ENCODE peak calls at places on chromosome 1, in five cellular contexts. K is foreskin fibroblast, R is skeletal muscle cell, Q is right cardiac atrium, C is left lung. D is an unnamed sample.

GRCh38 chr1:84698151-84698651 is 7.9 kb upstream of the SSX2IP start:
- DNase-seq in K (peak; percentile 82), R (peak; percentile 82), Q (no peak), C (no peak), D (no peak)

GRCh38 chr1:231279081-231279480 is 38.1 kb downstream of the GNPAT start:
- DNase-seq in K (peak; percentile 11), R (no peak), Q (no peak), C (no peak), D (no peak)

GRCh38 chr1:94667716-94668282 is 126.2 kb upstream of the F3 start:
- DNase-seq in K (no peak), R (no peak), Q (no peak), C (no peak), D (no peak)

GRCh38 chr1:210072129-210072528 is 134.1 kb downstream of the SYT14 start:
- DNase-seq in K (peak; percentile 70), R (no peak), Q (no peak), C (no peak), D (no peak)

GRCh38 chr1:12345350-12346217 is 115.8 kb downstream of the VPS13D start:
- DNase-seq in K (no peak), R (no peak), Q (no peak), C (no peak), D (no peak)

GRCh38 chr1:219433471-219434131 is 179.3 kb downstream of the ZC3H11B start:
- DNase-seq in K (no peak), R (no peak), Q (no peak), C (no peak), D (no peak)

GRCh38 chr1:76799700-76800099 is 67.6 kb upstream of the ST6GALNAC5 start:
- DNase-seq in K (no peak), R (no peak), Q (peak; percentile 55), C (no peak), D (no peak)

GRCh38 chr1:209743145-209743482 is 12.7 kb upstream of the TRAF3IP3 start:
- DNase-seq in K (peak; percentile 51), R (peak; percentile 91), Q (peak; percentile 84), C (no peak), D (peak; percentile 26)

GRCh38 chr1:104878203-104878911 is 1128.7 kb downstream of the AMY1C start:
- DNase-seq in K (no peak), R (no peak), Q (no peak), C (no peak), D (no peak)

GRCh38 chr1:205232122-205232820 is 4.5 kb downstream of the TMCC2 start:
- DNase-seq in K (no peak), R (no peak), Q (no peak), C (no peak), D (no peak)

GRCh38 chr1:101388904-101389546 is 152.2 kb downstream of the S1PR1 start:
- DNase-seq in K (no peak), R (no peak), Q (no peak), C (no peak), D (no peak)

GRCh38 chr1:55816456-55816794 is 601.3 kb upstream of the USP24 start:
- DNase-seq in K (no peak), R (peak; percentile 8), Q (no peak), C (no peak), D (peak; percentile 14)

DNA sequence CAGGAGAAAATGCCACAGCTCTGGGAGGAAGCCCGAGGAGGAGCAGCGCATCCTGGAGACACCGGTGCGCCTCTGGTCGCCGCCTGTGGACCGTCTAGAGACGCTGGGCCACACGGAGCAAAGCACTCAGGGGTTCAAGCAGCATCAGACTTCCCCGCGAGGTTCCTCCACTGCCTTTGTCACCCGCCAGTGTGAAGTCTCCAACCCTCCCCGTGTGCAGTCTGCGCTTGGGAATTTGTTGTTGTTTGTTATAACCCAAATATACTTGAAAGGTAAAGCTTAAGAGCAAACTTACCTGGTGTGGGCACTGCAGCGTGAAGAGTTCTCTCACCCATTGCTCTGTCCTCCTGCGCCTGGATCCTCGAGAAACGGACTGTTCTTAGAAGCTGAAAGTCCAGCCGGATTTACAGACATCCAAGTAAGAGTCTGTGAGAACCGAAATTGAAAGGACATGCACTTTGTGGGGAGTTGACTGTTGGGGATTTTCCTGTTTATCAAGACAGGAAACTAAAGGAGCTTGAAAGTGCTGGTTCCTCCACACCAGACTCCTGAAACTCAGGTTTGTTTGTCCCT is at the start of gene GBP4:
- DNase-seq in K (no peak), R (no peak), Q (peak; percentile 72), C (peak; percentile 87), D (peak; percentile 44)
- H3K4me3 ChIP-seq in K (peak within 1 kb of the TSS; percentile 53), R (peak within 1 kb of the TSS; percentile 8), Q (peak within 1 kb of the TSS; percentile 94), C (peak within 1 kb of the TSS; percentile 66), D (peak within 1 kb of the TSS; percentile 27)

GRCh38 chr1:201260236-201260591 is 23.1 kb upstream of the PKP1 start:
- DNase-seq in K (no peak), R (no peak), Q (no peak), C (no peak), D (no peak)
- H3K4me3 ChIP-seq in K (no peak overlapping the region), R (no peak overlapping the region), Q (no peak overlapping the region), C (no peak overlapping the region), D (no peak overlapping the region)

GRCh38 chr1:212609701-212610574 is 1.4 kb downstream of the ATF3 start:
- DNase-seq in K (no peak), R (no peak), Q (no peak), C (no peak), D (peak; percentile 25)

GRCh38 chr1:212608956-212609700 is 567 bp downstream of the ATF3 start:
- DNase-seq in K (no peak), R (no peak), Q (peak; percentile 81), C (peak; percentile 89), D (peak; percentile 20)

GRCh38 chr1:212611000-212611636 is 2.6 kb downstream of the ATF3 start:
- DNase-seq in K (no peak), R (no peak), Q (no peak), C (no peak), D (no peak)

GRCh38 chr1:212612251-212612961 is 3.8 kb downstream of the ATF3 start:
- DNase-seq in K (no peak), R (no peak), Q (no peak), C (no peak), D (no peak)

GRCh38 chr1:212610575-212610967 is 2.0 kb downstream of the ATF3 start:
- DNase-seq in K (no peak), R (no peak), Q (no peak), C (no peak), D (no peak)
- H3K4me3 ChIP-seq in K (no peak overlapping the region), R (no peak overlapping the region), Q (peak overlapping the region; percentile 91), C (peak overlapping the region; percentile 71), D (no peak overlapping the region)

GRCh38 chr1:39791838-39792237 is 3.2 kb upstream of the BMP8B start:
- DNase-seq in K (no peak), R (no peak), Q (no peak), C (no peak), D (no peak)

GRCh38 chr1:39788758-39789570 is at the start of gene BMP8B:
- DNase-seq in K (no peak), R (no peak), Q (peak; percentile 85), C (peak; percentile 93), D (peak; percentile 44)

GRCh38 chr1:39787468-39787867 is 1.2 kb downstream of the BMP8B start:
- DNase-seq in K (no peak), R (no peak), Q (no peak), C (no peak), D (no peak)

GRCh38 chr1:39789571-39790110 is 976 bp upstream of the BMP8B start:
- DNase-seq in K (no peak), R (no peak), Q (no peak), C (no peak), D (no peak)

GRCh38 chr1:39788426-39788757 is 273 bp downstream of the BMP8B start:
- DNase-seq in K (no peak), R (no peak), Q (no peak), C (no peak), D (no peak)
- H3K4me3 ChIP-seq in K (no peak overlapping the region), R (peak overlapping the region; percentile 30), Q (peak overlapping the region; percentile 56), C (peak overlapping the region; percentile 62), D (peak overlapping the region; percentile 63)

DNA sequence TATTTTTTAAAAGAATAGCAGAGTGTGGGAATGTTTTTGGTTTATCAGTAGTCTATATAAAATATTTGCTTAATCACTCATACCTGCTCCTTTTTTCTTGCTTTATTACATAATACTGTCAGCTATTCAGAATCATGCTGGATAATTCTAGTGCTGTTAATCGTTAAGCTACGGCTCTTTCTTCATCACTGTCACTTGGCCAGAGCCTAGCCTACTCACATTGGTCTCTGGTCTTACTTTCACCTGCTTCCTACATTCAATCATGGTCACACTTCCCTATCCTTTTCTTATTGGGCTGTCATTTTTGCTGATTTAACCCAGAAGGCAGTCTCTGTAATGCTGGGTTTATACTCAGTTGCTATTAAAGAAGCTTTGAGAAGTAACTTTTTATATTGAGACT is 2.5 kb downstream of the KLHL20 start:
- DNase-seq in K (no peak), R (no peak), Q (no peak), C (no peak), D (no peak)
- H3K4me3 ChIP-seq in K (no peak overlapping the region), R (no peak overlapping the region), Q (no peak overlapping the region), C (no peak overlapping the region), D (no peak overlapping the region)